ENCODE peak calls at places on chromosomes 11 and 22, in ten cellular contexts. A is neural progenitor cell, S is mammary epithelial cell, T is HCT116, K is SK-N-SH, F is K562, V is IMR-90, U is GM23338, M is fibroblast of lung, N is MM.1S. Z is an unnamed sample.

GRCh38 chr11:116731097-116731761 is 41.6 kb downstream of the BUD13 start:
- DNase-seq in V (peak; percentile 10), U (peak; percentile 85), K (peak; percentile 84), S (no peak), M (peak; percentile 35), A (peak; percentile 88), F (no peak), N (no peak), T (no peak), Z (no peak)

GRCh38 chr11:76810151-76810853 is 27.1 kb downstream of the TSKU start:
- DNase-seq in S (peak; percentile 56), N (peak; percentile 55), M (peak; percentile 54), K (no peak), V (no peak), U (no peak), F (no peak), T (peak; percentile 15), A (no peak), Z (no peak)

GRCh38 chr11:113279591-113279990 is 34.8 kb upstream of the TTC12 start:
- DNase-seq in U (no peak), M (no peak), A (no peak), V (no peak), T (no peak), F (no peak), K (no peak), S (no peak), N (no peak), Z (no peak)

GRCh38 chr22:45548991-45549736 is 46.5 kb downstream of the FBLN1 start:
- DNase-seq in S (no peak), U (peak; percentile 49), V (peak; percentile 94), F (peak; percentile 41), K (no peak), N (no peak), M (peak; percentile 98), T (peak; percentile 37), A (peak; percentile 14), Z (no peak)

GRCh38 chr11:82978422-82979099 is 77.0 kb downstream of the DDIAS start:
- DNase-seq in F (no peak), S (peak; percentile 89), V (peak; percentile 90), T (no peak), M (peak; percentile 77), K (no peak), U (no peak), A (no peak), N (peak; percentile 50), Z (no peak)

GRCh38 chr11:65384301-65384889 is 1.9 kb upstream of the SLC25A45 start:
- DNase-seq in F (no peak), A (no peak), M (peak; percentile 73), U (no peak), S (peak; percentile 19), K (no peak), V (peak; percentile 56), T (no peak), N (no peak), Z (no peak)

GRCh38 chr11:41579546-41579945 is 120.1 kb upstream of the LRRC4C start:
- DNase-seq in M (no peak), K (no peak), N (no peak), F (no peak), U (no peak), T (no peak), S (peak; percentile 56), V (no peak), A (no peak), Z (peak; percentile 44)

GRCh38 chr11:13223112-13223511 is 54.5 kb upstream of the BMAL1 start:
- DNase-seq in A (no peak), V (no peak), S (peak; percentile 38), F (no peak), K (peak; percentile 40), T (no peak), M (no peak), N (no peak), U (no peak), Z (no peak)

GRCh38 chr11:73178681-73179080 is 36.6 kb upstream of the FCHSD2 start:
- DNase-seq in F (no peak), U (no peak), N (no peak), S (no peak), K (no peak), T (no peak), V (no peak), A (no peak), M (no peak), Z (no peak)

GRCh38 chr11:128503231-128503991 is 83.9 kb downstream of the ETS1 start:
- DNase-seq in S (peak; percentile 92), U (no peak), A (no peak), V (peak; percentile 96), F (no peak), M (peak; percentile 87), K (no peak), N (no peak), T (no peak), Z (peak; percentile 75)

GRCh38 chr11:55714982-55715888 is 53.2 kb downstream of the OR4C6 start:
- DNase-seq in V (no peak), K (peak; percentile 11), S (no peak), T (no peak), A (no peak), U (peak; percentile 57), N (peak; percentile 37), F (peak; percentile 8), M (no peak), Z (no peak)

GRCh38 chr11:36257351-36257750 is 31.9 kb downstream of the COMMD9 start:
- DNase-seq in A (no peak), T (no peak), M (peak; percentile 26), K (no peak), S (no peak), F (no peak), V (peak; percentile 54), U (no peak), N (no peak), Z (no peak)

GRCh38 chr11:21142007-21142406 is 472.6 kb downstream of the NELL1 start:
- DNase-seq in T (no peak), M (no peak), A (peak; percentile 46), K (peak; percentile 7), S (no peak), N (peak; percentile 45), U (peak; percentile 77), F (no peak), V (no peak), Z (no peak)

GRCh38 chr22:43796567-43796966 is 15.5 kb downstream of the EFCAB6 start:
- DNase-seq in V (peak; percentile 81), S (peak; percentile 20), U (peak; percentile 69), N (no peak), F (no peak), T (peak; percentile 6), M (peak; percentile 72), A (peak; percentile 63), K (peak; percentile 11), Z (no peak)
- TF ChIP-seq CTCF in V (peak; percentile 74), S (peak; percentile 34), U (peak; percentile 73), N (peak; percentile 29), F (peak; percentile 30), T (peak; percentile 13), M (peak; percentile 45), A (peak; percentile 62), K (peak; percentile 48), Z (peak; percentile 53)

GRCh38 chr11:32487270-32487669 is 51.9 kb upstream of the WT1 start:
- DNase-seq in F (peak; percentile 43), K (peak; percentile 12), T (peak; percentile 13), V (no peak), N (no peak), M (no peak), A (peak; percentile 45), U (peak; percentile 57), S (no peak), Z (no peak)
- H2AFZ ChIP-seq in F (no peak overlapping the region), K (no peak overlapping the region), T (no peak overlapping the region), V (no peak overlapping the region), N (no peak overlapping the region), M (no peak overlapping the region), A (peak overlapping the region; percentile 42), U (peak overlapping the region; percentile 47), S (no peak overlapping the region), Z (no peak overlapping the region)

GRCh38 chr11:69151811-69152210 is 3.9 kb upstream of the SMIM38 start:
- DNase-seq in T (no peak), A (no peak), V (no peak), K (no peak), M (no peak), S (no peak), F (no peak), U (peak; percentile 26), N (no peak), Z (no peak)

GRCh38 chr11:69148806-69149205 is 6.9 kb upstream of the SMIM38 start:
- DNase-seq in U (no peak), M (no peak), T (no peak), S (no peak), V (no peak), F (no peak), A (no peak), N (no peak), K (no peak), Z (no peak)

GRCh38 chr11:69148377-69148762 is 7.4 kb upstream of the SMIM38 start:
- DNase-seq in V (no peak), N (no peak), F (no peak), S (no peak), M (no peak), U (no peak), K (no peak), A (no peak), T (no peak), Z (no peak)

GRCh38 chr11:69149646-69150045 is 6.1 kb upstream of the SMIM38 start:
- DNase-seq in N (no peak), K (no peak), M (no peak), A (no peak), T (no peak), V (no peak), F (no peak), S (peak; percentile 36), U (no peak), Z (no peak)

DNA sequence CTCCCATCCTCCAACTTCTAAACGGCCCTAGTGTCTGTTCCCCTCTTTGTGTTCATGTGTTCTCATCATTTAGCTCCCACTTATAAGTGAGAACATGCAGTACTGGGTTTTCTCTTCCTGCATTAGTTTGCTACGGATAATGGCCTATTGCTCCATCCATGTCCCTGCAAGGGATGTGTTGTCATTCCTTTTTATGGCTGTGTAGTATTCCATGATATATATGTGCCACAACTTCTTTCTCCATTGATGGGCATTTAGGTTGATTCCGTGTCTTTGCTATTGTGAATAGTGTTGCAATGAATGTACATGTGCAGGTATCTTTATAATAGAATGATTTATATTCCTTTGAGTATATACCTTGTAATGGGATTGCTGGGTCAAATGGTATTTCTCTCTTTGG is 5.6 kb upstream of the SMIM38 start:
- DNase-seq in K (no peak), T (no peak), N (no peak), S (no peak), V (no peak), M (no peak), A (no peak), F (no peak), U (no peak), Z (no peak)
- H3K4me3 ChIP-seq in K (no peak overlapping the region), T (no peak overlapping the region), N (no peak overlapping the region), S (no peak overlapping the region), V (no peak overlapping the region), M (no peak overlapping the region), A (no peak overlapping the region), F (no peak overlapping the region), U (no peak overlapping the region), Z (no peak overlapping the region)

GRCh38 chr11:27658535-27659236 is 41.6 kb downstream of the BDNF start:
- DNase-seq in U (no peak), F (no peak), N (no peak), T (no peak), S (no peak), A (no peak), M (no peak), K (peak; percentile 82), V (no peak), Z (no peak)

GRCh38 chr11:27660171-27660570 is 40.1 kb downstream of the BDNF start:
- DNase-seq in V (no peak), U (no peak), S (no peak), T (no peak), N (no peak), F (no peak), A (no peak), K (no peak), M (no peak), Z (no peak)

GRCh38 chr11:27663294-27663693 is 37.0 kb downstream of the BDNF start:
- DNase-seq in N (no peak), K (no peak), M (no peak), F (no peak), S (no peak), V (no peak), T (no peak), U (no peak), A (no peak), Z (no peak)
- TF ChIP-seq CTCF in N (no peak), K (no peak), M (no peak), F (no peak), S (no peak), V (no peak), T (no peak), U (no peak), A (no peak), Z (no peak)